ENCODE peak calls at places on chromosome 5, in nine cellular contexts. L, Z, D, Q, E, K, B, P and A are unnamed samples.

GRCh38 chr5:123359454-123359853 is 63.7 kb downstream of the CEP120 start:
- DNase-seq in L (no peak), Z (no peak), D (no peak), Q (no peak), E (no peak), K (no peak), B (no peak), P (no peak), A (no peak)

GRCh38 chr5:53381-54174 is 38.4 kb upstream of the PLEKHG4B start:
- DNase-seq in L (peak; percentile 34), Z (peak; percentile 23), D (peak; percentile 26), Q (no peak), E (no peak), K (peak; percentile 37), B (no peak), P (no peak), A (no peak)

GRCh38 chr5:71887680-71888079 is 168.6 kb downstream of the CARTPT start:
- DNase-seq in L (peak; percentile 6), Z (no peak), D (peak; percentile 86), Q (no peak), E (peak; percentile 86), K (peak; percentile 90), B (no peak), P (no peak), A (peak; percentile 53)

GRCh38 chr5:96934291-96934694 is 1.6 kb upstream of the LNPEP start:
- DNase-seq in L (no peak), Z (peak; percentile 13), D (peak; percentile 63), Q (no peak), E (peak; percentile 71), K (no peak), B (no peak), P (no peak), A (no peak)

GRCh38 chr5:57216714-57217113 is 42.9 kb downstream of the GPBP1 start:
- DNase-seq in L (no peak), Z (no peak), D (peak; percentile 71), Q (no peak), E (no peak), K (peak; percentile 72), B (no peak), P (no peak), A (no peak)

GRCh38 chr5:13316191-13316590 is 628.3 kb downstream of the DNAH5 start:
- DNase-seq in L (no peak), Z (no peak), D (peak; percentile 68), Q (no peak), E (no peak), K (no peak), B (no peak), P (no peak), A (no peak)

GRCh38 chr5:124748687-124749594 is 2.5 kb upstream of the ZNF608 start:
- DNase-seq in L (peak; percentile 82), Z (peak; percentile 87), D (peak; percentile 95), Q (peak; percentile 46), E (peak; percentile 96), K (peak; percentile 95), B (no peak), P (peak; percentile 75), A (peak; percentile 79)

GRCh38 chr5:156356238-156356637 is 29.3 kb downstream of the SGCD start:
- DNase-seq in L (no peak), Z (no peak), D (peak; percentile 9), Q (no peak), E (peak; percentile 5), K (peak; percentile 18), B (no peak), P (no peak), A (no peak)

GRCh38 chr5:96219580-96220281 is 213.3 kb downstream of the PCSK1 start:
- DNase-seq in L (no peak), Z (no peak), D (peak; percentile 88), Q (no peak), E (peak; percentile 8), K (peak; percentile 51), B (no peak), P (no peak), A (peak; percentile 25)

GRCh38 chr5:34658023-34658422 is 1.9 kb downstream of the RAI14 start:
- DNase-seq in L (no peak), Z (no peak), D (peak; percentile 61), Q (no peak), E (no peak), K (peak; percentile 21), B (no peak), P (no peak), A (no peak)

GRCh38 chr5:176738851-176739250 is 71.5 kb upstream of the UNC5A start:
- DNase-seq in L (no peak), Z (no peak), D (no peak), Q (no peak), E (no peak), K (no peak), B (no peak), P (no peak), A (no peak)

GRCh38 chr5:88660326-88660946 is 222.5 kb downstream of the MEF2C start:
- DNase-seq in L (no peak), Z (no peak), D (peak; percentile 93), Q (no peak), E (peak; percentile 73), K (peak; percentile 29), B (no peak), P (peak; percentile 59), A (no peak)

GRCh38 chr5:174511711-174512253 is 212.6 kb upstream of the MSX2 start:
- DNase-seq in L (peak; percentile 64), Z (no peak), D (peak; percentile 23), Q (no peak), E (no peak), K (peak; percentile 51), B (no peak), P (no peak), A (no peak)

GRCh38 chr5:122929001-122929400 is 83.6 kb downstream of the SNX24 start:
- DNase-seq in L (no peak), Z (no peak), D (no peak), Q (no peak), E (no peak), K (no peak), B (no peak), P (no peak), A (no peak)

GRCh38 chr5:96080557-96080956 is 118.9 kb upstream of the ELL2 start:
- DNase-seq in L (no peak), Z (no peak), D (peak; percentile 84), Q (no peak), E (no peak), K (peak; percentile 45), B (no peak), P (no peak), A (peak; percentile 40)

GRCh38 chr5:65186646-65187227 is 295.0 kb downstream of the ADAMTS6 start:
- DNase-seq in L (no peak), Z (no peak), D (peak; percentile 79), Q (no peak), E (no peak), K (no peak), B (no peak), P (no peak), A (no peak)

GRCh38 chr5:144189800-144190429 is 19.2 kb downstream of the KCTD16 start:
- DNase-seq in L (peak; percentile 32), Z (peak; percentile 53), D (peak; percentile 95), Q (no peak), E (peak; percentile 85), K (peak; percentile 83), B (no peak), P (no peak), A (no peak)

GRCh38 chr5:56327810-56328209 is 94.7 kb upstream of the ANKRD55 start:
- DNase-seq in L (no peak), Z (no peak), D (no peak), Q (no peak), E (peak; percentile 31), K (no peak), B (no peak), P (no peak), A (no peak)

GRCh38 chr5:178463321-178464155 is 126.7 kb downstream of the COL23A1 start:
- DNase-seq in L (no peak), Z (no peak), D (no peak), Q (no peak), E (no peak), K (no peak), B (no peak), P (no peak), A (no peak)

DNA sequence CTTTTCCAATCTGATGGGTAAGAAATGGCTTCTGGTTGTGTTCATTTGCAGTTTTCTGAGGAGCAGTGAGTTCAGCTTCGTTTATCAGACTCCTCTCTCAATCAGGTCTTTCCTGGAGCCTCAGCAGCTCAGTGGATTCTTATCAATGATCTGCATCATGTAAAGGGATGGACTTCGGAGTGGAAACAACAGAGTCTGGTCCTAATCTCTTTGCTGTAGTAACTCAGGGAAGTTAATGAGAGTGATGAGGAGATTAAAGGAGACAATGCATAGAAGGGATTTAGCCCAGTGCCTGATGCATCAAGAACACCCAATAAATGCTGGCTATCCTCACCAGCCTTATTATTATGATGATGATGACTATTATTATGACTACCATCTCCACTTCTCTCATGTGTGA is 47.2 kb downstream of the SMIM23 start:
- DNase-seq in L (no peak), Z (no peak), D (no peak), Q (no peak), E (no peak), K (no peak), B (no peak), P (no peak), A (no peak)
- H3K4me3 ChIP-seq in L (no peak overlapping the region), Z (no peak overlapping the region), D (no peak overlapping the region), Q (no peak overlapping the region), E (no peak overlapping the region), K (no peak overlapping the region), B (no peak overlapping the region), P (no peak overlapping the region), A (no peak overlapping the region)

GRCh38 chr5:16580382-16580781 is 36.4 kb downstream of the RETREG1 start:
- DNase-seq in L (no peak), Z (no peak), D (no peak), Q (no peak), E (no peak), K (no peak), B (no peak), P (no peak), A (no peak)
- TF ChIP-seq CTCF in L (no peak), Z (no peak), D (no peak), Q (no peak), E (no peak), K (no peak), B (no peak), P (no peak), A (no peak)

DNA sequence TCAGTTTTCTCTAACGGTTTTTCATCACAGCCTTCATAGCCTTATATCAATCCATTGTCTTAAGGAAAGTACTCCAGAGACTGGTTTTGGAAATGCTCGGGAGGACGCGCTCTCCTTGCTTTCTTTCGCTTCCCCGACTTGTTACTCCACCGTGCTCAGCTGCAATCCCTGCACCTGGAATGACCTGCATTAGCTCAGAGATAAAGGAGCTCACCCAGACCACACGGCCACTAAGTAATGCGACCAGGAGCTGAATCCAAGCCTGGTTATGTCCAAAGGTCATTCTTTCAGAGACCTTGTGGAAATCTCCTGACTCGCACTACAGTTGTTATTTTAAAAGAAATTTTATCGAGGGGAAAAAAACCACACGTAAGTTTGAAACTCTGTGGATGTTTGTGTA is 135.3 kb upstream of the DPYSL3 start:
- DNase-seq in L (no peak), Z (no peak), D (no peak), Q (no peak), E (no peak), K (no peak), B (no peak), P (no peak), A (no peak)
- H3K4me3 ChIP-seq in L (no peak overlapping the region), Z (no peak overlapping the region), D (no peak overlapping the region), Q (no peak overlapping the region), E (no peak overlapping the region), K (no peak overlapping the region), B (no peak overlapping the region), P (no peak overlapping the region), A (no peak overlapping the region)

DNA sequence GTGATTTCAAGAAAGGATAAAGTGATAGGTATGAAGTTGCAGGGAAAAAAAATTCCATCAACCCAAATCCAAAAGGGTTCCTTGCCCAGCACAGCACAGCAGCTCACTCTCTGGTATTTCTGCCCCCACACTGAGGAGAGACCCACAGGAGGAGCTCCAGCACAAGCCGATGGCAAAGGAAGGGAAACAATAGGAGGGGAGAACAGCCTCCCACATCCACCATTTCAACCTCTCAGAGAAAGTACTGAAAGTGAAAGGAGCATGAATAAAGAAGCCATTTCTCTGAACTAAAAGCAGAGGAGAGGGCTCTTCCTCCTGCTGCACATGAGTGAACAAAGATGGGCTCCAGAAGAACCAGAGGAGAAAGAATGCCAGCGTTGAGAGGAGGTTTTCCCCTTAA is 54.9 kb upstream of the ZSWIM6 start:
- DNase-seq in L (no peak), Z (no peak), D (peak; percentile 58), Q (no peak), E (peak; percentile 21), K (peak; percentile 69), B (no peak), P (no peak), A (no peak)
- TF ChIP-seq CTCF in L (no peak), Z (no peak), D (peak; percentile 35), Q (peak; percentile 35), E (no peak), K (peak; percentile 45), B (no peak), P (peak; percentile 16), A (no peak)